ENCODE peak calls at places on chromosomes 5 and 9, in six cellular contexts. J is endothelial cell of umbilical vein, A is AG09309, Z is fibroblast of mammary gland, Q is astrocyte, B is heart right ventricle. F is an unnamed sample.

GRCh38 chr9:33024126-33024965 is 727 bp upstream of the DNAJA1 start:
- DNase-seq in A (no peak), J (no peak), B (no peak), Q (peak), Z (peak), F (no peak)

GRCh38 chr5:124021066-124021641 is 509.2 kb downstream of the CSNK1G3 start:
- DNase-seq in J (no peak), Q (no peak), Z (peak), A (no peak), B (no peak), F (no peak)

GRCh38 chr5:177094224-177095087 is 7.7 kb downstream of the FGFR4 start:
- DNase-seq in J (no peak), Z (peak), Q (no peak), A (no peak), B (peak), F (no peak)

GRCh38 chr5:74975582-74975981 is 76.8 kb downstream of the GCNT4 start:
- DNase-seq in Z (no peak), Q (no peak), B (no peak), A (no peak), J (no peak), F (no peak)

GRCh38 chr5:103434057-103434456 is 128.5 kb downstream of the NUDT12 start:
- DNase-seq in Q (no peak), J (no peak), B (no peak), Z (no peak), A (no peak), F (no peak)

GRCh38 chr5:88660947-88661869 is 221.8 kb downstream of the MEF2C start:
- DNase-seq in A (peak), Z (peak), Q (peak), J (peak), B (no peak), F (peak)

GRCh38 chr5:73142035-73142434 is 21.7 kb downstream of the TMEM171 start:
- DNase-seq in B (no peak), A (no peak), Q (no peak), Z (no peak), J (no peak), F (no peak)

GRCh38 chr5:150066901-150067396 is 19.4 kb downstream of the CSF1R start:
- DNase-seq in J (no peak), A (peak), Q (peak), Z (peak), B (no peak), F (no peak)

GRCh38 chr5:13643196-13643595 is 301.3 kb downstream of the DNAH5 start:
- DNase-seq in Z (no peak), B (no peak), A (no peak), J (no peak), Q (no peak), F (no peak)

GRCh38 chr5:181152406-181152805 is 5.0 kb downstream of the OR2V2 start:
- DNase-seq in J (peak), Z (no peak), A (no peak), Q (no peak), B (no peak), F (no peak)

GRCh38 chr9:33782395-33783152 is 12.8 kb upstream of the PRSS3 start:
- DNase-seq in Q (peak), Z (peak), A (peak), J (peak), B (no peak), F (no peak)

GRCh38 chr9:72636621-72637020 is 115.2 kb downstream of the TMC1 start:
- DNase-seq in J (no peak), Q (no peak), A (no peak), B (no peak), Z (peak), F (no peak)

GRCh38 chr5:67032921-67033664 is 163.5 kb downstream of the CD180 start:
- DNase-seq in J (no peak), Z (peak), B (no peak), Q (peak), A (peak), F (no peak)
- H3K4me3 ChIP-seq in J (no peak), Z (no peak), B (no peak), Q (no peak), A (no peak), F (no peak)

GRCh38 chr9:129628709-129629108 is 2.7 kb downstream of the NTMT1 start:
- DNase-seq in J (no peak), B (no peak), A (no peak), Q (no peak), Z (no peak), F (no peak)
- H3K4me3 ChIP-seq in J (no peak), B (no peak), A (no peak), Q (no peak), Z (no peak), F (no peak)

GRCh38 chr5:11387382-11387781 is 516.9 kb downstream of the CTNND2 start:
- DNase-seq in J (no peak), Q (no peak), B (no peak), Z (no peak), A (no peak), F (no peak)

GRCh38 chr5:11383506-11384095 is 520.6 kb downstream of the CTNND2 start:
- DNase-seq in Q (no peak), B (no peak), A (no peak), Z (no peak), J (no peak), F (no peak)

GRCh38 chr5:11384441-11385250 is 519.6 kb downstream of the CTNND2 start:
- DNase-seq in B (no peak), J (no peak), Q (no peak), A (no peak), Z (no peak), F (no peak)

GRCh38 chr5:11385901-11386293 is 518.3 kb downstream of the CTNND2 start:
- DNase-seq in B (no peak), A (no peak), Q (no peak), J (no peak), Z (no peak), F (no peak)

DNA sequence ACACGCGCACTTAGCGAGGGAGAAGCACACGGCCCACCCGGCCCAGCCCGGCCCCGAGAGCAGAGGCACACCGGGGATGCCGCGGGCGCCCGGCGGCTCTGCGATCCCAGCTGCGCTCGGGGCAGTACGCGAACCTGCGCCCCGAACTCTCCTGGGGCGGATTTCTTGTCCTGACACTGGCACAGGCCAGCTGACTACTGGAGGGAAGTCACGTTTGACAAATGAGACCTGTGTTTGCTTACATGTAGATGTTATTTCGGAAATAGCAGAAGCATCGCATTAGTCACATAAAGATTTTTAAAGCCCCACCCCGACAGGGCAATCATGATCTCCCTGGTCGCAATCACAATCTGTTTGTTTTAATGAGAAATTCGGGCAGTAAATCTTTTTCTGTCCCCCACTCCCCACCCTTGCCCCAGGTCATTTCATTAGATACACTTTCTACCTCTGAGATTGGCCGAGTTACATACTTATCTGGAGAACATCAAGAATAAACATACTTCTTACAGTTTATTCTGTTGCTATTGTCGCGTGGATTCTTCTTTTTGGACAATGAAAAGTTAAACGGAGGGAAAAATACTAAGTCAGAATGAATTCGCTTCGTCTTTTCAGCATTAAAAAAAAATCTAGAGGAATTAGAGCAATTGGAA is 518.9 kb downstream of the CTNND2 start:
- DNase-seq in Z (peak), B (no peak), A (no peak), J (no peak), Q (peak), F (no peak)
- H3K4me3 ChIP-seq in Z (peak), B (peak), A (no peak), J (no peak), Q (peak), F (no peak)

GRCh38 chr5:1293997-1294838 is 650 bp downstream of the TERT start:
- DNase-seq in Q (no peak), J (no peak), Z (no peak), A (no peak), B (no peak), F (no peak)
- H3K4me3 ChIP-seq in Q (no peak), J (no peak), Z (no peak), A (no peak), B (no peak), F (no peak)